ENCODE peak calls at places on chromosomes 3 and 15, in six cellular contexts. X, E, O, Z, R and A are unnamed samples.

GRCh38 chr3:128463354-128463753 is 3.3 kb downstream of the DNAJB8 start:
- DNase-seq in O (no peak), X (no peak), R (no peak), Z (no peak), E (no peak), A (no peak)

GRCh38 chr3:34260266-34260990 is 462.0 kb downstream of the PDCD6IP start:
- DNase-seq in Z (peak), X (peak), R (no peak), E (peak), O (no peak), A (no peak)

GRCh38 chr3:25572919-25573385 is 91.8 kb downstream of the TOP2B start:
- DNase-seq in E (peak), X (no peak), Z (no peak), R (no peak), O (no peak), A (no peak)

GRCh38 chr15:49876401-49877038 is 242.5 kb downstream of the ATP8B4 start:
- DNase-seq in R (no peak), Z (no peak), E (no peak), O (no peak), X (no peak), A (no peak)

GRCh38 chr15:72354496-72354895 is 21.3 kb downstream of the HEXA start:
- DNase-seq in R (no peak), X (no peak), O (no peak), Z (no peak), E (no peak), A (no peak)

GRCh38 chr3:178551916-178552321 is 15.7 kb downstream of the KCNMB2 start:
- DNase-seq in E (no peak), Z (no peak), X (peak), O (no peak), R (no peak), A (no peak)

GRCh38 chr3:156206157-156206556 is 85.8 kb downstream of the KCNAB1 start:
- DNase-seq in O (no peak), R (no peak), Z (no peak), E (peak), X (no peak), A (no peak)

GRCh38 chr3:15861163-15861562 is 63.4 kb upstream of the ANKRD28 start:
- DNase-seq in O (no peak), R (no peak), E (no peak), Z (no peak), X (no peak), A (no peak)

GRCh38 chr15:43903864-43904290 is 77.1 kb downstream of the WDR76 start:
- DNase-seq in Z (peak), O (peak), X (no peak), E (peak), R (no peak), A (peak)

GRCh38 chr3:13483988-13484695 is 4.0 kb downstream of the HDAC11 start:
- DNase-seq in R (peak), E (no peak), X (no peak), O (no peak), Z (no peak), A (no peak)

GRCh38 chr15:40367038-40367672 is 9.1 kb downstream of the DISP2 start:
- DNase-seq in X (peak), E (no peak), R (peak), O (no peak), Z (no peak), A (no peak)

GRCh38 chr15:40985541-40986330 is 32.5 kb downstream of the CHAC1 start:
- DNase-seq in R (no peak), O (no peak), X (no peak), E (peak), Z (no peak), A (no peak)

GRCh38 chr3:124858275-124858674 is 28.9 kb downstream of the ITGB5 start:
- DNase-seq in X (no peak), Z (no peak), R (no peak), E (no peak), O (no peak), A (no peak)

GRCh38 chr3:47896736-47897135 is 93.8 kb downstream of the DHX30 start:
- DNase-seq in O (no peak), Z (no peak), E (no peak), R (no peak), X (no peak), A (no peak)

GRCh38 chr3:132029182-132029902 is 5.5 kb downstream of the CPNE4 start:
- DNase-seq in O (peak), X (peak), R (peak), E (peak), Z (peak), A (no peak)

GRCh38 chr3:43695443-43695842 is 4.7 kb downstream of the ABHD5 start:
- DNase-seq in X (no peak), O (no peak), Z (no peak), E (peak), R (no peak), A (no peak)

GRCh38 chr15:78006567-78007205 is 70.8 kb downstream of the TBC1D2B start:
- DNase-seq in E (no peak), O (no peak), Z (no peak), R (no peak), X (no peak), A (no peak)

GRCh38 chr3:128950223-128950938 is 43.5 kb downstream of the CFAP92 start:
- DNase-seq in Z (peak), E (peak), X (no peak), R (no peak), O (no peak), A (no peak)

GRCh38 chr15:32834156-32834555 is 116.4 kb downstream of the GREM1 start:
- DNase-seq in Z (no peak), R (no peak), O (no peak), X (no peak), E (no peak), A (peak)

GRCh38 chr3:8537440-8537839 is 35.8 kb downstream of the LMCD1 start:
- DNase-seq in R (no peak), X (no peak), E (no peak), Z (no peak), O (no peak), A (no peak)

GRCh38 chr3:101868534-101869464 is 19.5 kb downstream of the NFKBIZ start:
- DNase-seq in E (peak), Z (no peak), O (no peak), R (no peak), X (peak), A (no peak)

GRCh38 chr3:33915796-33916589 is 117.6 kb downstream of the PDCD6IP start:
- DNase-seq in E (peak), X (no peak), Z (no peak), O (no peak), R (no peak), A (no peak)

GRCh38 chr3:150170843-150171513 is 200.3 kb upstream of the PFN2 start:
- DNase-seq in O (no peak), R (peak), Z (no peak), X (no peak), E (no peak), A (no peak)

GRCh38 chr3:58260261-58260731 is 22.7 kb downstream of the ABHD6 start:
- DNase-seq in R (no peak), X (no peak), Z (no peak), O (no peak), E (peak), A (no peak)

GRCh38 chr3:98657429-98657828 is 64.0 kb upstream of the CPOX start:
- DNase-seq in R (no peak), O (peak), X (no peak), E (peak), Z (no peak), A (no peak)

GRCh38 chr3:17905996-17906395 is 163.6 kb upstream of the TBC1D5 start:
- DNase-seq in E (no peak), O (no peak), Z (peak), X (no peak), R (no peak), A (no peak)

GRCh38 chr3:184339016-184339415 is 1.6 kb downstream of the FAM131A start:
- DNase-seq in Z (no peak), X (no peak), R (no peak), O (no peak), E (no peak), A (no peak)

GRCh38 chr15:62209322-62209721 is 44.2 kb upstream of the C2CD4B start:
- DNase-seq in E (no peak), O (no peak), X (no peak), R (no peak), Z (no peak), A (no peak)